ENCODE peak calls at places on chromosomes 2 and 18, in five cellular contexts. One of them, this sample, is unnamed.

GRCh38 chr2:53994735-53995538 is 24.1 kb upstream of the PSME4 start:
- DNase-seq in spleen: no peak
- DNase-seq in GM23248: no peak
- DNase-seq in thoracic aorta: no peak
- DNase-seq in tibial nerve: no peak
- DNase-seq in this sample: no peak

GRCh38 chr2:128329607-128330006 is 10.9 kb upstream of the HS6ST1 start:
- DNase-seq in thoracic aorta: no peak
- DNase-seq in GM23248: peak; percentile 72
- DNase-seq in spleen: no peak
- DNase-seq in tibial nerve: no peak
- DNase-seq in this sample: no peak

GRCh38 chr2:47815764-47816163 is 32.8 kb downstream of the MSH6 start:
- DNase-seq in spleen: no peak
- DNase-seq in tibial nerve: no peak
- DNase-seq in GM23248: no peak
- DNase-seq in thoracic aorta: no peak
- DNase-seq in this sample: no peak

GRCh38 chr2:174614261-174614660 is 16.7 kb upstream of the WIPF1 start:
- DNase-seq in thoracic aorta: no peak
- DNase-seq in GM23248: peak; percentile 92
- DNase-seq in tibial nerve: no peak
- DNase-seq in spleen: no peak
- DNase-seq in this sample: peak; percentile 70

GRCh38 chr2:71827973-71828372 is 319.7 kb downstream of the CYP26B1 start:
- DNase-seq in tibial nerve: no peak
- DNase-seq in spleen: no peak
- DNase-seq in thoracic aorta: no peak
- DNase-seq in GM23248: no peak
- DNase-seq in this sample: no peak

GRCh38 chr2:120885311-120885710 is 149.6 kb downstream of the GLI2 start:
- DNase-seq in GM23248: no peak
- DNase-seq in spleen: peak; percentile 62
- DNase-seq in thoracic aorta: no peak
- DNase-seq in tibial nerve: no peak
- DNase-seq in this sample: no peak

GRCh38 chr2:238908960-238909951 is 61.4 kb downstream of the TWIST2 start:
- DNase-seq in thoracic aorta: no peak
- DNase-seq in tibial nerve: peak; percentile 29
- DNase-seq in GM23248: peak; percentile 78
- DNase-seq in spleen: peak; percentile 70
- DNase-seq in this sample: no peak

GRCh38 chr18:8562065-8562464 is 47.2 kb upstream of the RAB12 start:
- DNase-seq in thoracic aorta: no peak
- DNase-seq in GM23248: no peak
- DNase-seq in tibial nerve: no peak
- DNase-seq in spleen: no peak
- DNase-seq in this sample: no peak

GRCh38 chr2:12361506-12361905 is 355.2 kb upstream of the TRIB2 start:
- DNase-seq in tibial nerve: no peak
- DNase-seq in spleen: no peak
- DNase-seq in GM23248: no peak
- DNase-seq in thoracic aorta: no peak
- DNase-seq in this sample: no peak

DNA sequence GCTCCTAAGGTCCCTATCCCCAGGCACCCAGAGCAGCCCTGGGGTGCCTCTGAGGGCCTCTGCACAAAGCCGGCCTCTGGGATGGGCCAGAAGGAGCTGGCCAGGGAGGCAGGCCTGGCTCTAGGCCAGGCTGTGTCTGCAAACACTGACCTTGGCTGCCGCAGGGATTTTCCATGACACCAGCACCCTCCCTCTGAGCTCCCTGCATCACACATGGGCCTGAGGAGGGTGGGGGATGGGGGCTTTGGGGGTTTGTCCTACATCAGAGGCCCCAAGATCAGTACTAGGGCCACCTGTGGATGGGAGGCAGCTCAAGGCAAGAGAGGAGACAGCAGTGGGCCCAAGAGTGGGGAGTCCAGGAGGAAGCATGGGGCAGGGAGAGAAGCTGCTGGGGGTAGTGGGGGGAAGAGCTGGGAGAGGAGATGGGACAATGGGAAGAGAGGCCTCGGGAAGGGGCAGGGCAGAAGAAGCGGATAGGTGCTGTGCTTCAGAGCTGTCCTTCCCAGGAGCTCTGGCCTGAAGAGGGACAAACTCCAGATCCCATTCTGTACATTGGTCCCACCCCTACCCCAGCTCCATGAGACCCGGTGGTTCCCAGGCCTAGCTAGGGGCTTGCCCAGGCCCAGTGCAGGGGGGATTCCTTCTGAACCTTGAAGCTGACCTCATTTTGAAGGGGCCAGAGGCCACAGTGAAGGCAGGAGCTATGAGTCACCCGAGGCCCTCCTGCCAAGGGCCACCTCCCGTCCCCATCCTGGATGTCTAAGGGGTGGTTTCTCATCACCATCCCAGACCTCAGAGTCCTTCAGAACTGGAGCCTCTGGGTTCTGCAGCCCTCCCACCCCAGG is 28.0 kb downstream of the KCNK3 start:
- DNase-seq in tibial nerve: peak; percentile 59
- DNase-seq in spleen: no peak
- DNase-seq in thoracic aorta: peak; percentile 54
- DNase-seq in GM23248: peak; percentile 80
- DNase-seq in this sample: peak; percentile 31
- H3K27ac ChIP-seq in tibial nerve: peak overlapping the region; percentile 1
- H3K27ac ChIP-seq in spleen: no peak overlapping the region
- H3K27ac ChIP-seq in thoracic aorta: peak overlapping the region; percentile 84
- H3K27ac ChIP-seq in GM23248: no peak overlapping the region
- H3K27ac ChIP-seq in this sample: no peak overlapping the region

GRCh38 chr2:160632576-160632975 is 139.0 kb upstream of the RBMS1 start:
- DNase-seq in GM23248: no peak
- DNase-seq in thoracic aorta: no peak
- DNase-seq in spleen: no peak
- DNase-seq in tibial nerve: no peak
- DNase-seq in this sample: no peak
- H3K27ac ChIP-seq in GM23248: no peak overlapping the region
- H3K27ac ChIP-seq in thoracic aorta: no peak overlapping the region
- H3K27ac ChIP-seq in spleen: no peak overlapping the region
- H3K27ac ChIP-seq in tibial nerve: no peak overlapping the region
- H3K27ac ChIP-seq in this sample: no peak overlapping the region

DNA sequence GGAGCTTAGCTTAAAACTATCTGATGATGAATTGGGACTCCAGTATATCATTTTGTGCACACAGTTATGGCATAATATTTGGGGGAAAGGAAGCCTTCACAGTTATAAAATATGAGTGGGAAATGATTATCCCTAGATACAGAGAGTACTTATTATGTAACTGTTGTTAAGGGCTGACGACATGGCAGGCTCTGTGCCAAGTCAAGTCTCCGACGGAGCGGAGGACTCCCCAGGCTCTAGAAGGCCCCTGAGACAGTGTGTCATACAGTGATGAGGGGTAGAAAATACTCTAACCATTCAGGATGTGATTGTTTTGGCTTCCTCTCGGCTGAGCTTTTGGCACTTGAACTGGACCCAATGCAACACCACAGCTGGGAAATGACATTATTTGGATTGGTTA is 211.8 kb downstream of the SLC8A1 start:
- DNase-seq in tibial nerve: peak; percentile 55
- DNase-seq in thoracic aorta: peak; percentile 68
- DNase-seq in spleen: no peak
- DNase-seq in GM23248: peak; percentile 97
- DNase-seq in this sample: peak; percentile 76
- H3K27ac ChIP-seq in tibial nerve: no peak overlapping the region
- H3K27ac ChIP-seq in thoracic aorta: peak overlapping the region; percentile 40
- H3K27ac ChIP-seq in spleen: peak overlapping the region; percentile 26
- H3K27ac ChIP-seq in GM23248: peak overlapping the region; percentile 89
- H3K27ac ChIP-seq in this sample: peak overlapping the region; percentile 35

GRCh38 chr2:160293401-160293911 is 93.4 kb upstream of the ITGB6 start:
- DNase-seq in spleen: no peak
- DNase-seq in thoracic aorta: no peak
- DNase-seq in tibial nerve: no peak
- DNase-seq in GM23248: peak; percentile 97
- DNase-seq in this sample: peak; percentile 90
- H3K27ac ChIP-seq in spleen: no peak overlapping the region
- H3K27ac ChIP-seq in thoracic aorta: peak overlapping the region; percentile 7
- H3K27ac ChIP-seq in tibial nerve: no peak overlapping the region
- H3K27ac ChIP-seq in GM23248: peak overlapping the region; percentile 98
- H3K27ac ChIP-seq in this sample: peak overlapping the region; percentile 78

GRCh38 chr18:48826271-48826670 is 124.5 kb downstream of the SMAD7 start:
- DNase-seq in GM23248: no peak
- DNase-seq in thoracic aorta: no peak
- DNase-seq in tibial nerve: no peak
- DNase-seq in spleen: peak; percentile 45
- DNase-seq in this sample: no peak

GRCh38 chr18:48827321-48828200 is 123.2 kb downstream of the SMAD7 start:
- DNase-seq in spleen: peak; percentile 55
- DNase-seq in GM23248: peak; percentile 80
- DNase-seq in thoracic aorta: no peak
- DNase-seq in tibial nerve: no peak
- DNase-seq in this sample: no peak

GRCh38 chr18:48825101-48825745 is 125.5 kb downstream of the SMAD7 start:
- DNase-seq in thoracic aorta: no peak
- DNase-seq in GM23248: peak; percentile 89
- DNase-seq in tibial nerve: no peak
- DNase-seq in spleen: peak; percentile 55
- DNase-seq in this sample: no peak

GRCh38 chr18:48826806-48827205 is 124.0 kb downstream of the SMAD7 start:
- DNase-seq in tibial nerve: no peak
- DNase-seq in spleen: peak; percentile 58
- DNase-seq in thoracic aorta: no peak
- DNase-seq in GM23248: no peak
- DNase-seq in this sample: no peak

DNA sequence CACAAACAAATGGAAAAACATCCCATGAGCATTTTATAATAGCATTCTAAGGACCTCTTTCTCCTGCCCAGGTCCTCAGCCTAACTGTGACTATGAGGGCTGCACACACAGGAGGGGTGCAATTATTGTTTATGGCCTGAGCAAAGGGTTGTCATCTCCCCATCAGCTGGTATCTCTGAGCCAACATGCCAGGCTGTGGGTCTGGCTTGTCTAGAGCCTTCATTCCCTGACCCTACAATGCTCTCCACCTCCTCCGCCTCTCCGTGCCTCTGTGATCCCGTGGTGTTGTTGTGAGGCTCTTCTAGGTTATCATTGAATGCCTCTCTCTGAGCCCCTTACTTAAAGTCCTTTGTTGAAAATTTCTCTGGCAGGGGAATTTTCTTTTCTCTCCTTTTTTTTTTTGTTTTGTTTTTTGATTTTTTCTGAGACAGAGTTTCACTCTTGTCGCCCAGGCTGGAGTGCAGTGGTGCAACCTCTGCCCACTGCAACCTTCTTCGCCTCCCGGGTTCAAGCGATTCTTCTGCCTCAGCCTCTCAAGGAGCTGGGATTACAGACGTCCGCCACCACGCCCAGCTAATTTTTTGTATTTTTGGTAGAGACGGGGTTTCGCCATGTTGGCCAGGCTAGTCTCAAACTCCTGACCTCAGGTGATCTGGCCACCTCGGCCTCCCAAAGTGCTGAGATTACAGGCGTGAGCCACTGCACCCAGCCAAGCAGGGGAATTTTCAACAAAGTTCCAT is 126.4 kb downstream of the SMAD7 start:
- DNase-seq in spleen: peak; percentile 30
- DNase-seq in GM23248: no peak
- DNase-seq in tibial nerve: no peak
- DNase-seq in thoracic aorta: no peak
- DNase-seq in this sample: no peak
- H3K27ac ChIP-seq in spleen: no peak overlapping the region
- H3K27ac ChIP-seq in GM23248: peak overlapping the region; percentile 90
- H3K27ac ChIP-seq in tibial nerve: no peak overlapping the region
- H3K27ac ChIP-seq in thoracic aorta: peak overlapping the region; percentile 83
- H3K27ac ChIP-seq in this sample: no peak overlapping the region

GRCh38 chr2:28326469-28326805 is 66.2 kb upstream of the FOSL2 start:
- DNase-seq in thoracic aorta: no peak
- DNase-seq in GM23248: no peak
- DNase-seq in tibial nerve: no peak
- DNase-seq in spleen: no peak
- DNase-seq in this sample: no peak

GRCh38 chr2:28326873-28327495 is 65.7 kb upstream of the FOSL2 start:
- DNase-seq in thoracic aorta: no peak
- DNase-seq in GM23248: peak; percentile 32
- DNase-seq in tibial nerve: no peak
- DNase-seq in spleen: no peak
- DNase-seq in this sample: no peak

GRCh38 chr2:28327596-28327962 is 65.1 kb upstream of the FOSL2 start:
- DNase-seq in tibial nerve: no peak
- DNase-seq in thoracic aorta: no peak
- DNase-seq in spleen: no peak
- DNase-seq in GM23248: no peak
- DNase-seq in this sample: no peak

GRCh38 chr2:28325173-28325566 is 67.5 kb upstream of the FOSL2 start:
- DNase-seq in tibial nerve: no peak
- DNase-seq in spleen: no peak
- DNase-seq in GM23248: no peak
- DNase-seq in thoracic aorta: no peak
- DNase-seq in this sample: no peak

GRCh38 chr2:28325567-28326468 is 66.8 kb upstream of the FOSL2 start:
- DNase-seq in spleen: no peak
- DNase-seq in thoracic aorta: no peak
- DNase-seq in tibial nerve: no peak
- DNase-seq in GM23248: no peak
- DNase-seq in this sample: no peak
- H3K27ac ChIP-seq in spleen: no peak overlapping the region
- H3K27ac ChIP-seq in thoracic aorta: peak overlapping the region; percentile 27
- H3K27ac ChIP-seq in tibial nerve: peak overlapping the region; percentile 54
- H3K27ac ChIP-seq in GM23248: no peak overlapping the region
- H3K27ac ChIP-seq in this sample: no peak overlapping the region

GRCh38 chr2:171410101-171410500 is 23.7 kb downstream of the METTL8 start:
- DNase-seq in tibial nerve: no peak
- DNase-seq in GM23248: peak; percentile 20
- DNase-seq in spleen: no peak
- DNase-seq in thoracic aorta: no peak
- DNase-seq in this sample: peak; percentile 57

GRCh38 chr2:171407030-171407707 is 26.6 kb downstream of the METTL8 start:
- DNase-seq in tibial nerve: no peak
- DNase-seq in GM23248: no peak
- DNase-seq in thoracic aorta: no peak
- DNase-seq in spleen: no peak
- DNase-seq in this sample: no peak

GRCh38 chr2:171411214-171411613 is 22.6 kb downstream of the METTL8 start:
- DNase-seq in tibial nerve: no peak
- DNase-seq in GM23248: no peak
- DNase-seq in spleen: no peak
- DNase-seq in thoracic aorta: no peak
- DNase-seq in this sample: no peak

GRCh38 chr2:171410624-171411023 is 23.2 kb downstream of the METTL8 start:
- DNase-seq in tibial nerve: no peak
- DNase-seq in spleen: no peak
- DNase-seq in GM23248: peak; percentile 21
- DNase-seq in thoracic aorta: no peak
- DNase-seq in this sample: no peak

DNA sequence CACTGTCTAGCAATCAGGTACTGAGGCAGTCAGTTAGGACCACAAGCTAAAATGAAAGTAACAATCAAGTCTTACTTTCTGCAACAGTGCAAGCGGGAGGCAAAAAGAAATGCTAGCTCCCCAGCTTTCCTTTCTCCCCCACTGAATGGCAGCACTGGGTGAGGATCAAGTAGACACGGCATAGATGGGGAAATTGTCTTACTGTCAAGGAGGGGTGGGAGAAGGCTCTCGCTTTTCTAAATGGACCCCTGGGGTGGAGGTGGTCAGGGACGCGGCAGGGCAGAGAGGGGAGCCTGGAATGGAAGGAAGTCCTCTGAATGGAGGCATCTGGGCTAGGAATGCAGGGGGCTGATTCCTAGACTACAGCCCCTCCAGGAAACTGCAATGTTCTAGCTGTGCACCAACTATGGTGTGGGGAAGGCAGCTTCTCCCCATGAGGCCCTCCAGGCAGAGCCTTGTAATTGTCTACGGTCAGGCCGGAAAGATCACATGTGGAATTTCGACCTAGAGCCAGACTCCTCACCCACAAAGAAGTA is 24.3 kb downstream of the METTL8 start:
- DNase-seq in tibial nerve: no peak
- DNase-seq in GM23248: no peak
- DNase-seq in thoracic aorta: no peak
- DNase-seq in spleen: no peak
- DNase-seq in this sample: peak; percentile 37
- H3K27ac ChIP-seq in tibial nerve: no peak overlapping the region
- H3K27ac ChIP-seq in GM23248: no peak overlapping the region
- H3K27ac ChIP-seq in thoracic aorta: no peak overlapping the region
- H3K27ac ChIP-seq in spleen: no peak overlapping the region
- H3K27ac ChIP-seq in this sample: peak overlapping the region; percentile 70